ENCODE peak calls at places on chromosome 1, in four cellular contexts. V, X, G and O are unnamed samples.

GRCh38 chr1:65299328-65299727 is 10.0 kb upstream of the DNAJC6 start:
- DNase-seq in V (no peak), X (no peak), G (no peak), O (no peak)

GRCh38 chr1:85611856-85612255 is 31.3 kb downstream of the CCN1 start:
- DNase-seq in V (peak; percentile 72), X (no peak), G (peak; percentile 88), O (peak; percentile 35)

GRCh38 chr1:115301438-115302020 is 36.5 kb downstream of the NGF start:
- DNase-seq in V (no peak), X (no peak), G (no peak), O (no peak)

GRCh38 chr1:150322310-150322709 is 977 bp downstream of the PRPF3 start:
- DNase-seq in V (peak; percentile 20), X (no peak), G (no peak), O (no peak)

GRCh38 chr1:7145947-7146346 is 360.7 kb downstream of the CAMTA1 start:
- DNase-seq in V (no peak), X (no peak), G (no peak), O (no peak)

GRCh38 chr1:43135857-43136781 is 36.0 kb downstream of the EBNA1BP2 start:
- DNase-seq in V (no peak), X (no peak), G (no peak), O (no peak)

GRCh38 chr1:150957666-150958065 is 17.0 kb downstream of the CERS2 start:
- DNase-seq in V (no peak), X (no peak), G (peak; percentile 12), O (no peak)

GRCh38 chr1:44371206-44371605 is 16.1 kb upstream of the ERI3 start:
- DNase-seq in V (no peak), X (no peak), G (no peak), O (no peak)

GRCh38 chr1:151998611-151999362 is 5.1 kb upstream of the S100A10 start:
- DNase-seq in V (peak; percentile 89), X (no peak), G (no peak), O (no peak)

GRCh38 chr1:76951185-76951584 is 83.9 kb downstream of the ST6GALNAC5 start:
- DNase-seq in V (no peak), X (no peak), G (no peak), O (no peak)

GRCh38 chr1:78370356-78370755 is 120.4 kb upstream of the PTGFR start:
- DNase-seq in V (no peak), X (no peak), G (peak; percentile 20), O (no peak)

GRCh38 chr1:121443131-121443530 is 258.4 kb downstream of the SRGAP2C start:
- DNase-seq in V (no peak), X (no peak), G (no peak), O (no peak)

GRCh38 chr1:12109901-12110300 is 46.8 kb downstream of the TNFRSF8 start:
- DNase-seq in V (no peak), X (no peak), G (no peak), O (no peak)

GRCh38 chr1:239061770-239062169 is 324.6 kb upstream of the CHRM3 start:
- DNase-seq in V (no peak), X (no peak), G (no peak), O (no peak)

GRCh38 chr1:204989266-204990058 is 53.5 kb upstream of the CNTN2 start:
- DNase-seq in V (peak; percentile 63), X (peak; percentile 61), G (peak; percentile 69), O (peak; percentile 67)

GRCh38 chr1:26318338-26319064 is 743 bp downstream of the CD52 start:
- DNase-seq in V (no peak), X (no peak), G (peak; percentile 64), O (no peak)

GRCh38 chr1:235937123-235937522 is 70.4 kb upstream of the LYST start:
- DNase-seq in V (no peak), X (no peak), G (no peak), O (no peak)

GRCh38 chr1:197884173-197884572 is 18.3 kb upstream of the C1orf53 start:
- DNase-seq in V (no peak), X (no peak), G (peak; percentile 54), O (peak; percentile 28)

GRCh38 chr1:67834246-67834877 is 1.1 kb upstream of the GNG12 start:
- DNase-seq in V (no peak), X (no peak), G (no peak), O (no peak)

GRCh38 chr1:220879090-220879508 is at the start of gene HLX:
- DNase-seq in V (peak; percentile 80), X (peak; percentile 81), G (peak; percentile 92), O (peak; percentile 69)

GRCh38 chr1:32223683-32224082 is 1.5 kb downstream of the EIF3I start:
- DNase-seq in V (no peak), X (no peak), G (no peak), O (no peak)

GRCh38 chr1:191641420-191642215 is 516.6 kb upstream of the RGS18 start:
- DNase-seq in V (peak; percentile 62), X (no peak), G (no peak), O (no peak)

GRCh38 chr1:244164563-244164890 is 113.4 kb downstream of the ZBTB18 start:
- DNase-seq in V (no peak), X (no peak), G (no peak), O (no peak)

GRCh38 chr1:110161822-110162221 is 11.5 kb downstream of the SLC6A17 start:
- DNase-seq in V (no peak), X (no peak), G (no peak), O (no peak)

GRCh38 chr1:193311226-193311948 is 125.0 kb upstream of the B3GALT2 start:
- DNase-seq in V (no peak), X (no peak), G (no peak), O (no peak)

GRCh38 chr1:89309828-89310227 is 37.2 kb upstream of the GBP5 start:
- DNase-seq in V (no peak), X (no peak), G (no peak), O (no peak)

GRCh38 chr1:31013187-31013864 is 52.2 kb downstream of the PUM1 start:
- DNase-seq in V (no peak), X (no peak), G (no peak), O (no peak)

GRCh38 chr1:169363046-169363756 is 4.4 kb downstream of the NME7 start:
- DNase-seq in V (no peak), X (no peak), G (no peak), O (no peak)

GRCh38 chr1:204151562-204152309 is at the start of gene ETNK2:
- DNase-seq in V (peak; percentile 33), X (peak; percentile 89), G (peak; percentile 37), O (peak; percentile 39)

GRCh38 chr1:186839077-186839400 is 10.3 kb downstream of the PLA2G4A start:
- DNase-seq in V (no peak), X (no peak), G (no peak), O (no peak)

GRCh38 chr1:55369474-55369873 is 154.3 kb upstream of the USP24 start:
- DNase-seq in V (no peak), X (no peak), G (no peak), O (no peak)

GRCh38 chr1:162696286-162696862 is 64.1 kb downstream of the DDR2 start:
- DNase-seq in V (peak; percentile 54), X (peak; percentile 89), G (peak; percentile 56), O (peak; percentile 60)

GRCh38 chr1:52404116-52404974 is at the start of the genes ORC1 and PRPF38A:
- DNase-seq in V (peak; percentile 95), X (peak; percentile 98), G (peak; percentile 97), O (peak; percentile 99)
- TF ChIP-seq EP300 in V (no peak), X (no peak), G (no peak), O (peak; percentile 33)

DNA sequence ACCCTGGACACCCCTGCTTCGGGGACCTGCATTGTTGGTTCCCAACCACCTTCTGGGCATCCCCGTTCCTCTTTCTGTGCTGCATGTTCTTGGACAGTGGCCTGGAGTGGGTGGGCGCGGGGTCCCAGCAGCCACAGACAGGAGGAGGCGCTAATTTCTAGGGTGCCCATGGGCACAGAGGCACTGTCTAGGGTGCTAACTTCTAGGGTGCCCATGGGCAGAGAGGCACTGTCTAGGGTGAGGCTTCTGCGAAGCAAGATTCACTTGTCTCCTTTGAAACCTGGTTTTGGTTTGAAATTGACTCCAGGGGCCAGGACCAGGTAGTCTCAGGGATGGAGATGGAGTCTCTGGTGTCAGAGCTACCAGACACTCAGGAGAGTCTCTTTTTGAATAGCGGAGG is 815 bp upstream of the MEGF6 start:
- DNase-seq in V (no peak), X (no peak), G (no peak), O (no peak)
- H3K4me3 ChIP-seq in V (peak overlapping the region; percentile 57), X (peak overlapping the region; percentile 37), G (peak overlapping the region; percentile 60), O (no peak overlapping the region)

DNA sequence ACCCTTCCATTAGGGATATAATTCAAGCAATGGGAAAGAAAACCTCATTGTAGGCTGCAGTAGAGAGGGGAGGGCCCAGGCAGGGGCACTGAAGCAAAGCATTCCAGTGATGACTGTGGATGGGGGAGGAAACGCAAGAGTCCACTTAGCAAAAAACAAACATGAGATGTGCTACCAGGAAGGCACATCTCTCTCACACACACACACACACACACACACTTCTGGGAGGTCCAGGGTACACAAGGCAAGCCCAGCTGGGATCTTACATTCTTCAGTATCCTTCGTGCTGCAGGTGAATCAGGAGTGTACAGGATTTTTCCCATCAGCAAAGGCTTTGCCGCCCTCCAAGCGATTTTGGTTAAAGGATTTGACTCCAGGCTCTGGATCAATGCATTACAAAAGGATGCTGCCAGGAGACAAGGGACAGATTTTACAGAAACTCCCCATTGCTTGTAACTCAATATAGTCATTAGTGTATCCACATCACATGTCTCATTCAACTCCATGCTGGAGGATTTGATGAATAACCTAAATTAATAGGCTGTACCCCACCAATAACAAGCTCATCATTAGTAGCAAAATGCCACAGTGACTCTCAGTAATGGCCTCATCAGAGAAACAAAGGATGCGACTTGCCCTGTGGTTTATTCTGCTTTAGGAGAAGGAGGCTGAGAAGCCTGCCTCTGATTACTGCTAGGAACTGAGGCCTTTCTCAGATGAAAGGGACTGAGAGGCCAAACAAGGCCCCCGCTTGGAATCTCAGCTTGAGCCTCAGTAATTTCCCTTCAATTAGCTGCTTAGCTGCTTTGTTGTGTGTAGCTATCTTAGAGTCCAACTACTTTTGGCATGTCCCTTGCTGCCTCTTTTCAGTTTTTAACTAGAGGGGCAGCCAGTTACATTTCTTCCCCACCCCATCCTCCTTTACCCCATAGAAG is 41.6 kb downstream of the ABCA4 start:
- DNase-seq in V (peak; percentile 15), X (no peak), G (no peak), O (no peak)
- TF ChIP-seq EP300 in V (no peak), X (no peak), G (no peak), O (no peak)

DNA sequence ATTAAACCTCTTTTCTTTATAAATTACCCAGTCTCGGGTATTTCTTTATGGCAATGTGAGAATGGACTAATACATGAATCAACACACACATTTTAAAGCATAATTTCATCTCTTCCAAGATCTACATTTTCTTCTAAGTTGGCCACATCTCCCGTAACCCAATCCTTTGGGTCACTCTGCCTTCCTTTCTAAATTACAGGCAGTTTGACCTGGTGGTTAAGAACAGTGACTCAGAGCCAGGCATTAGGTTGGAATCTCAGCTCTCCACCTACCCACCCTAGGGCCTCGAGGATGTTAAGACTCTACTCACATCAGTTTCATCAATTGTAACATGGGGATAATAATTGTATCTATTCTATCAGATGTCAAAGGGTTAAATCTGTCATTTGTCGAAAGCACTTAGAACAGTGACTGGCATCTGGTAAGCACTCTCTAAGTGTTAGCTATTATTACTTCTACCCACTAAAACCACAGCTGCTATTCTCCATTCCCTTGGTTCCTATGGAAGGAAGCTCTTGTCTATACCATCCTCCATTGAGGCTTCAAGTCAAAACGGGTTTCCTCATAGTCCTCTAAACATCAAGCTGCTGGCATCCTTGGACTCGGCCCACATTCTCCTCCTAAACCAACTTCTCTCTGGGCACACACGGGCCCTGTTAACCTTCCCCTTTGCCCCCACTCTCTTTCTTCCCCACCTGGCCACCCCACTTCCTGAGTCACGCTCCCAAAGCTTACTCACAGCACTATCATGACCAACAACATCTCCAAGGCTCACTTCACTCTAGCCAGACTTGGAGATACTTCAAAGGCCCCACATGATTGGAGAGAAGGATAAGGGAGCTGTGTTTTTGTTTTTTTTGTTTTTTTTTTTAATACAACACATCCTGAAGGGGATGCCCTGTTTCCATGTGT is 116.9 kb downstream of the TGFBR3 start:
- DNase-seq in V (no peak), X (no peak), G (no peak), O (no peak)
- H3K4me3 ChIP-seq in V (no peak overlapping the region), X (no peak overlapping the region), G (no peak overlapping the region), O (no peak overlapping the region)